ENCODE peak calls at places on chromosomes 2 and 18, in ten cellular contexts. One of them, this sample, is unnamed.

GRCh38 chr2:185785851-185786473 is 47.4 kb downstream of the FSIP2 start:
- DNase-seq in astrocyte: no peak
- DNase-seq in astrocyte of the spinal cord: no peak
- DNase-seq in epithelial cell of esophagus: peak
- DNase-seq in left ventricle myocardium inferior: no peak
- DNase-seq in tibial artery: no peak
- DNase-seq in body of pancreas: no peak
- DNase-seq in endothelial cell: no peak
- DNase-seq in fibroblast of lung: no peak
- DNase-seq in foreskin fibroblast: no peak
- DNase-seq in this sample: no peak

GRCh38 chr2:200788129-200788718 is 23.5 kb upstream of the BZW1 start:
- DNase-seq in astrocyte: peak
- DNase-seq in endothelial cell: no peak
- DNase-seq in astrocyte of the spinal cord: peak
- DNase-seq in foreskin fibroblast: peak
- DNase-seq in tibial artery: no peak
- DNase-seq in body of pancreas: no peak
- DNase-seq in fibroblast of lung: peak
- DNase-seq in left ventricle myocardium inferior: no peak
- DNase-seq in epithelial cell of esophagus: peak
- DNase-seq in this sample: no peak

GRCh38 chr2:215556979-215557378 is 121.1 kb upstream of the FN1 start:
- DNase-seq in astrocyte of the spinal cord: no peak
- DNase-seq in left ventricle myocardium inferior: no peak
- DNase-seq in epithelial cell of esophagus: peak
- DNase-seq in fibroblast of lung: peak
- DNase-seq in foreskin fibroblast: peak
- DNase-seq in tibial artery: no peak
- DNase-seq in body of pancreas: no peak
- DNase-seq in astrocyte: peak
- DNase-seq in endothelial cell: no peak
- DNase-seq in this sample: no peak

GRCh38 chr18:43563780-43564179 is 286.5 kb upstream of the SYT4 start:
- DNase-seq in astrocyte of the spinal cord: peak
- DNase-seq in astrocyte: peak
- DNase-seq in left ventricle myocardium inferior: no peak
- DNase-seq in endothelial cell: peak
- DNase-seq in tibial artery: no peak
- DNase-seq in epithelial cell of esophagus: peak
- DNase-seq in body of pancreas: peak
- DNase-seq in foreskin fibroblast: peak
- DNase-seq in fibroblast of lung: peak
- DNase-seq in this sample: no peak

GRCh38 chr2:112254466-112255240 is at the start of gene ZC3H8:
- DNase-seq in astrocyte of the spinal cord: peak
- DNase-seq in tibial artery: peak
- DNase-seq in astrocyte: peak
- DNase-seq in epithelial cell of esophagus: peak
- DNase-seq in body of pancreas: peak
- DNase-seq in endothelial cell: peak
- DNase-seq in fibroblast of lung: peak
- DNase-seq in left ventricle myocardium inferior: peak
- DNase-seq in foreskin fibroblast: peak
- DNase-seq in this sample: peak

GRCh38 chr2:203567786-203568185 is 32.7 kb upstream of the RAPH1 start:
- DNase-seq in astrocyte of the spinal cord: no peak
- DNase-seq in tibial artery: no peak
- DNase-seq in astrocyte: no peak
- DNase-seq in fibroblast of lung: no peak
- DNase-seq in epithelial cell of esophagus: no peak
- DNase-seq in endothelial cell: no peak
- DNase-seq in foreskin fibroblast: no peak
- DNase-seq in left ventricle myocardium inferior: no peak
- DNase-seq in body of pancreas: no peak
- DNase-seq in this sample: no peak

GRCh38 chr2:70258532-70258875 is 567 bp downstream of the PCYOX1 start:
- DNase-seq in astrocyte of the spinal cord: no peak
- DNase-seq in foreskin fibroblast: peak
- DNase-seq in body of pancreas: peak
- DNase-seq in endothelial cell: peak
- DNase-seq in left ventricle myocardium inferior: peak
- DNase-seq in tibial artery: peak
- DNase-seq in epithelial cell of esophagus: peak
- DNase-seq in astrocyte: no peak
- DNase-seq in fibroblast of lung: peak
- DNase-seq in this sample: peak

GRCh38 chr2:38886041-38886440 is 3.6 kb upstream of the ARHGEF33 start:
- DNase-seq in body of pancreas: no peak
- DNase-seq in endothelial cell: no peak
- DNase-seq in astrocyte: no peak
- DNase-seq in fibroblast of lung: no peak
- DNase-seq in foreskin fibroblast: no peak
- DNase-seq in left ventricle myocardium inferior: no peak
- DNase-seq in tibial artery: no peak
- DNase-seq in epithelial cell of esophagus: no peak
- DNase-seq in astrocyte of the spinal cord: no peak
- DNase-seq in this sample: no peak

GRCh38 chr2:200617089-200618050 is 31.6 kb downstream of the AOX1 start:
- DNase-seq in body of pancreas: no peak
- DNase-seq in epithelial cell of esophagus: no peak
- DNase-seq in astrocyte of the spinal cord: no peak
- DNase-seq in tibial artery: no peak
- DNase-seq in foreskin fibroblast: no peak
- DNase-seq in astrocyte: no peak
- DNase-seq in endothelial cell: no peak
- DNase-seq in left ventricle myocardium inferior: no peak
- DNase-seq in fibroblast of lung: peak
- DNase-seq in this sample: no peak

GRCh38 chr2:63914311-63914710 is 72.6 kb downstream of the UGP2 start:
- DNase-seq in left ventricle myocardium inferior: no peak
- DNase-seq in astrocyte: no peak
- DNase-seq in foreskin fibroblast: no peak
- DNase-seq in astrocyte of the spinal cord: no peak
- DNase-seq in tibial artery: no peak
- DNase-seq in fibroblast of lung: no peak
- DNase-seq in endothelial cell: no peak
- DNase-seq in body of pancreas: no peak
- DNase-seq in epithelial cell of esophagus: peak
- DNase-seq in this sample: no peak

GRCh38 chr2:160091381-160091780 is 29.0 kb upstream of the PLA2R1 start:
- DNase-seq in fibroblast of lung: peak
- DNase-seq in astrocyte: peak
- DNase-seq in astrocyte of the spinal cord: peak
- DNase-seq in tibial artery: no peak
- DNase-seq in endothelial cell: no peak
- DNase-seq in foreskin fibroblast: peak
- DNase-seq in body of pancreas: no peak
- DNase-seq in left ventricle myocardium inferior: no peak
- DNase-seq in epithelial cell of esophagus: peak
- DNase-seq in this sample: no peak

GRCh38 chr2:133541376-133541775 is 26.9 kb downstream of the NCKAP5 start:
- DNase-seq in astrocyte of the spinal cord: no peak
- DNase-seq in astrocyte: no peak
- DNase-seq in epithelial cell of esophagus: no peak
- DNase-seq in left ventricle myocardium inferior: no peak
- DNase-seq in tibial artery: no peak
- DNase-seq in endothelial cell: no peak
- DNase-seq in body of pancreas: no peak
- DNase-seq in foreskin fibroblast: no peak
- DNase-seq in fibroblast of lung: no peak
- DNase-seq in this sample: no peak

GRCh38 chr2:8527031-8527430 is 154.8 kb upstream of the ID2 start:
- DNase-seq in left ventricle myocardium inferior: no peak
- DNase-seq in epithelial cell of esophagus: no peak
- DNase-seq in foreskin fibroblast: no peak
- DNase-seq in tibial artery: no peak
- DNase-seq in astrocyte of the spinal cord: no peak
- DNase-seq in endothelial cell: no peak
- DNase-seq in astrocyte: no peak
- DNase-seq in fibroblast of lung: no peak
- DNase-seq in body of pancreas: no peak
- DNase-seq in this sample: no peak

GRCh38 chr2:8525236-8525581 is 156.6 kb upstream of the ID2 start:
- DNase-seq in body of pancreas: no peak
- DNase-seq in tibial artery: no peak
- DNase-seq in left ventricle myocardium inferior: no peak
- DNase-seq in astrocyte: no peak
- DNase-seq in astrocyte of the spinal cord: no peak
- DNase-seq in endothelial cell: no peak
- DNase-seq in foreskin fibroblast: no peak
- DNase-seq in fibroblast of lung: no peak
- DNase-seq in epithelial cell of esophagus: no peak
- DNase-seq in this sample: no peak

GRCh38 chr2:8524823-8525222 is 157.0 kb upstream of the ID2 start:
- DNase-seq in endothelial cell: no peak
- DNase-seq in epithelial cell of esophagus: no peak
- DNase-seq in tibial artery: no peak
- DNase-seq in body of pancreas: no peak
- DNase-seq in astrocyte of the spinal cord: no peak
- DNase-seq in astrocyte: no peak
- DNase-seq in foreskin fibroblast: no peak
- DNase-seq in left ventricle myocardium inferior: no peak
- DNase-seq in fibroblast of lung: no peak
- DNase-seq in this sample: no peak

GRCh38 chr2:8526403-8526696 is 155.5 kb upstream of the ID2 start:
- DNase-seq in astrocyte of the spinal cord: no peak
- DNase-seq in body of pancreas: no peak
- DNase-seq in endothelial cell: no peak
- DNase-seq in left ventricle myocardium inferior: no peak
- DNase-seq in tibial artery: no peak
- DNase-seq in foreskin fibroblast: no peak
- DNase-seq in epithelial cell of esophagus: no peak
- DNase-seq in astrocyte: no peak
- DNase-seq in fibroblast of lung: no peak
- DNase-seq in this sample: no peak

GRCh38 chr2:8525582-8526402 is 156.1 kb upstream of the ID2 start:
- DNase-seq in tibial artery: peak
- DNase-seq in astrocyte of the spinal cord: peak
- DNase-seq in astrocyte: peak
- DNase-seq in fibroblast of lung: peak
- DNase-seq in left ventricle myocardium inferior: peak
- DNase-seq in body of pancreas: peak
- DNase-seq in foreskin fibroblast: no peak
- DNase-seq in epithelial cell of esophagus: no peak
- DNase-seq in endothelial cell: peak
- DNase-seq in this sample: peak
- TF ChIP-seq CTCF in tibial artery: no peak
- TF ChIP-seq CTCF in astrocyte of the spinal cord: no peak
- TF ChIP-seq CTCF in astrocyte: no peak
- TF ChIP-seq CTCF in fibroblast of lung: peak
- TF ChIP-seq CTCF in left ventricle myocardium inferior: peak
- TF ChIP-seq CTCF in body of pancreas: peak
- TF ChIP-seq CTCF in foreskin fibroblast: no peak
- TF ChIP-seq CTCF in epithelial cell of esophagus: no peak
- TF ChIP-seq CTCF in endothelial cell: no peak
- TF ChIP-seq CTCF in this sample: no peak

GRCh38 chr2:182784777-182785176 is 68.7 kb downstream of the DNAJC10 start:
- DNase-seq in astrocyte: peak
- DNase-seq in astrocyte of the spinal cord: peak
- DNase-seq in tibial artery: no peak
- DNase-seq in endothelial cell: no peak
- DNase-seq in fibroblast of lung: peak
- DNase-seq in body of pancreas: no peak
- DNase-seq in epithelial cell of esophagus: peak
- DNase-seq in left ventricle myocardium inferior: no peak
- DNase-seq in foreskin fibroblast: peak
- DNase-seq in this sample: no peak
- TF ChIP-seq CTCF in astrocyte: peak
- TF ChIP-seq CTCF in astrocyte of the spinal cord: peak
- TF ChIP-seq CTCF in tibial artery: peak
- TF ChIP-seq CTCF in endothelial cell: peak
- TF ChIP-seq CTCF in fibroblast of lung: peak
- TF ChIP-seq CTCF in body of pancreas: peak
- TF ChIP-seq CTCF in epithelial cell of esophagus: peak
- TF ChIP-seq CTCF in left ventricle myocardium inferior: peak
- TF ChIP-seq CTCF in foreskin fibroblast: peak
- TF ChIP-seq CTCF in this sample: no peak

GRCh38 chr2:164993287-164994016 is 38.1 kb upstream of the SLC38A11 start:
- DNase-seq in astrocyte: no peak
- DNase-seq in endothelial cell: no peak
- DNase-seq in astrocyte of the spinal cord: no peak
- DNase-seq in fibroblast of lung: no peak
- DNase-seq in body of pancreas: no peak
- DNase-seq in epithelial cell of esophagus: no peak
- DNase-seq in foreskin fibroblast: no peak
- DNase-seq in tibial artery: no peak
- DNase-seq in left ventricle myocardium inferior: no peak
- DNase-seq in this sample: no peak

DNA sequence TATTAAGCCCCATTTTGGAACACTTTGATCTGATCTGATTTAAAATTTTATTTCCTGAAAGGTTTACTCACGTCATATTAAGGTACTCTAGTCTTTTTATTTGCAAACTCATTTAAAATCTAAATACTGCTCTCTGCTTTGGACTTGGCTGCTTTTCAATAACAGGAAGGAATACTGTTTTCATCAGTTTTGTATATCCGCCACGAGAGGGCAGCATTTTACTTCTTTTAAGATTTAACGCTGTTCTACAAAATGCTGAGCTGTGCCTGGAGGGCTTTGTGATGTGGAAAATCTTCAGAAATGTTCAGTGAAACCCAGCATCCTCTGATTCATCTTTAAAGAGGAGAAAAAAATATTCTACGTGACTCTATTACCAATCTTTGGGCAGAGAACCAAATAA is 37.5 kb upstream of the SLC38A11 start:
- DNase-seq in astrocyte: peak
- DNase-seq in body of pancreas: peak
- DNase-seq in foreskin fibroblast: peak
- DNase-seq in tibial artery: no peak
- DNase-seq in epithelial cell of esophagus: peak
- DNase-seq in astrocyte of the spinal cord: peak
- DNase-seq in fibroblast of lung: peak
- DNase-seq in endothelial cell: peak
- DNase-seq in left ventricle myocardium inferior: no peak
- DNase-seq in this sample: no peak
- TF ChIP-seq CTCF in astrocyte: peak
- TF ChIP-seq CTCF in body of pancreas: peak
- TF ChIP-seq CTCF in foreskin fibroblast: peak
- TF ChIP-seq CTCF in tibial artery: peak
- TF ChIP-seq CTCF in epithelial cell of esophagus: peak
- TF ChIP-seq CTCF in astrocyte of the spinal cord: peak
- TF ChIP-seq CTCF in fibroblast of lung: peak
- TF ChIP-seq CTCF in endothelial cell: peak
- TF ChIP-seq CTCF in left ventricle myocardium inferior: peak
- TF ChIP-seq CTCF in this sample: peak

DNA sequence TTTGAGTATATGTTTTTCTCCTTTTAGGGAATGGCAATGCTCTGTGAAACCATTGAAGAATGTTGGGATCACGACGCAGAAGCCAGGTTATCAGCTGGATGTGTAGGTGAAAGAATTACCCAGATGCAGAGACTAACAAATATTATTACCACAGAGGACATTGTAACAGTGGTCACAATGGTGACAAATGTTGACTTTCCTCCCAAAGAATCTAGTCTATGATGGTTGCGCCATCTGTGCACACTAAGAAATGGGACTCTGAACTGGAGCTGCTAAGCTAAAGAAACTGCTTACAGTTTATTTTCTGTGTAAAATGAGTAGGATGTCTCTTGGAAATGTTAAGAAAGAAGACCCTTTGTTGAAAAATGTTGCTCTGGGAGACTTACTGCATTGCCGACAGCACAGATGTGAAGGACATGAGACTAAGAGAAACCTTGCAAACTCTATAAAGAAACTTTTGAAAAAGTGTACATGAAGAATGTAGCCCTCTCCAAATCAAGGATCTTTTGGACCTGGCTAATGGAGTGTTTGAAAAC is 82.3 kb downstream of the ACVR2A start:
- DNase-seq in fibroblast of lung: no peak
- DNase-seq in epithelial cell of esophagus: no peak
- DNase-seq in tibial artery: no peak
- DNase-seq in astrocyte of the spinal cord: no peak
- DNase-seq in endothelial cell: no peak
- DNase-seq in body of pancreas: no peak
- DNase-seq in foreskin fibroblast: peak
- DNase-seq in astrocyte: no peak
- DNase-seq in left ventricle myocardium inferior: no peak
- DNase-seq in this sample: no peak
- TF ChIP-seq CTCF in fibroblast of lung: no peak
- TF ChIP-seq CTCF in epithelial cell of esophagus: no peak
- TF ChIP-seq CTCF in tibial artery: no peak
- TF ChIP-seq CTCF in astrocyte of the spinal cord: no peak
- TF ChIP-seq CTCF in endothelial cell: no peak
- TF ChIP-seq CTCF in body of pancreas: no peak
- TF ChIP-seq CTCF in foreskin fibroblast: no peak
- TF ChIP-seq CTCF in astrocyte: no peak
- TF ChIP-seq CTCF in left ventricle myocardium inferior: no peak
- TF ChIP-seq CTCF in this sample: no peak

This sample was measured in ovary.